ENCODE peak calls at places on chromosomes 12 and 14, in eight cellular contexts. T is Kasumi-1; M is heart left ventricle; X is left colon; V is NCI-H446; B is prostate gland; K is Panc1; D is CD4-positive, CD25-positive, alpha-beta regulatory T cell. R is an unnamed sample.

GRCh38 chr12:13209279-13210021 is 12.9 kb downstream of the EMP1 start:
- DNase-seq in T (no peak), M (no peak), X (no peak), V (no peak), B (no peak), K (no peak), D (no peak), R (no peak)

GRCh38 chr12:46569826-46570390 is 197.3 kb upstream of the SLC38A2 start:
- DNase-seq in T (no peak), M (no peak), X (no peak), V (no peak), B (no peak), K (no peak), D (no peak), R (no peak)

GRCh38 chr12:13404631-13405473 is 208.3 kb downstream of the EMP1 start:
- DNase-seq in T (no peak), M (no peak), X (no peak), V (no peak), B (no peak), K (no peak), D (no peak), R (no peak)

GRCh38 chr14:46300765-46301164 is 350.8 kb downstream of the RPL10L start:
- DNase-seq in T (no peak), M (no peak), X (no peak), V (no peak), B (no peak), K (no peak), D (no peak), R (no peak)

GRCh38 chr12:86216591-86216990 is 39.6 kb downstream of the MGAT4C start:
- DNase-seq in T (no peak), M (no peak), X (no peak), V (no peak), B (no peak), K (no peak), D (no peak), R (no peak)

GRCh38 chr12:52280796-52281560 is 6.5 kb downstream of the KRT86 start:
- DNase-seq in T (no peak), M (peak), X (no peak), V (no peak), B (peak), K (peak), D (no peak), R (no peak)

GRCh38 chr12:52975820-52976573 is 27.1 kb downstream of the KRT18 start:
- DNase-seq in T (no peak), M (no peak), X (peak), V (peak), B (no peak), K (no peak), D (no peak), R (no peak)

GRCh38 chr12:51632598-51632997 is 41.6 kb downstream of the SCN8A start:
- DNase-seq in T (no peak), M (no peak), X (no peak), V (no peak), B (peak), K (no peak), D (no peak), R (no peak)

GRCh38 chr12:27969901-27970390 is 2.6 kb downstream of the PTHLH start:
- DNase-seq in T (peak), M (peak), X (peak), V (no peak), B (peak), K (no peak), D (peak), R (no peak)

GRCh38 chr12:95763809-95764253 is 26.7 kb downstream of the NTN4 start:
- DNase-seq in T (no peak), M (peak), X (no peak), V (no peak), B (no peak), K (peak), D (no peak), R (no peak)

GRCh38 chr14:96586921-96587822 is 85.0 kb downstream of the PAPOLA start:
- DNase-seq in T (no peak), M (no peak), X (no peak), V (no peak), B (no peak), K (no peak), D (no peak), R (no peak)

GRCh38 chr12:3718100-3718499 is 34.8 kb downstream of the CRACR2A start:
- DNase-seq in T (peak), M (no peak), X (no peak), V (no peak), B (no peak), K (no peak), D (no peak), R (no peak)

GRCh38 chr14:104092931-104093365 is 7.4 kb downstream of the ASPG start:
- DNase-seq in T (no peak), M (no peak), X (peak), V (no peak), B (no peak), K (no peak), D (no peak), R (no peak)

GRCh38 chr14:32134448-32135070 is 57.5 kb downstream of the ARHGAP5 start:
- DNase-seq in T (no peak), M (no peak), X (no peak), V (no peak), B (peak), K (no peak), D (no peak), R (no peak)

GRCh38 chr14:101071493-101071891 is 168.0 kb upstream of the RTL1 start:
- DNase-seq in T (no peak), M (no peak), X (peak), V (no peak), B (no peak), K (no peak), D (no peak), R (no peak)

GRCh38 chr14:43119672-43120071 is 1387.4 kb downstream of the FSCB start:
- DNase-seq in T (no peak), M (no peak), X (no peak), V (no peak), B (no peak), K (no peak), D (no peak), R (no peak)